ENCODE peak calls at places on chromosome 5, in ten cellular contexts. R is activated CD4-positive, alpha-beta T cell treated with anti-CD3 and anti-CD28 coated beads for 1 hour; W is stimulated activated CD4-positive, alpha-beta T cell treated with anti-CD3 and anti-CD28 coated beads, Interleukin-2, amount 100 ng/mL, for 48 hours; Q is kidney tubule cell; E is left ventricle myocardium superior; Y is NCI-H774; V is NCI-H1694; O is hepatic stellate cell; X is amniotic epithelial cell; N is astrocyte. K is an unnamed sample.

GRCh38 chr5:103607346-103607745 is 44.8 kb upstream of the NUDT12 start:
- DNase-seq in R (no peak), W (no peak), Q (no peak), E (no peak), Y (no peak), V (no peak), O (no peak), X (no peak), N (no peak), K (no peak)

GRCh38 chr5:34474573-34475021 is 181.5 kb upstream of the RAI14 start:
- DNase-seq in R (no peak), W (no peak), Q (peak), E (no peak), Y (peak), V (peak), O (peak), X (peak), N (peak), K (peak)

GRCh38 chr5:43066231-43066798 is 26.2 kb upstream of the ANXA2R start:
- DNase-seq in R (peak), W (peak), Q (peak), E (peak), Y (peak), V (peak), O (peak), X (peak), N (peak), K (peak)

GRCh38 chr5:112823656-112824055 is 37.4 kb upstream of the SRP19 start:
- DNase-seq in R (no peak), W (no peak), Q (no peak), E (no peak), Y (no peak), V (no peak), O (no peak), X (no peak), N (no peak), K (no peak)

GRCh38 chr5:63894690-63895089 is 67.6 kb downstream of the HTR1A start:
- DNase-seq in R (no peak), W (no peak), Q (no peak), E (no peak), Y (no peak), V (no peak), O (no peak), X (no peak), N (no peak), K (no peak)

GRCh38 chr5:15720515-15720914 is 220.5 kb downstream of the FBXL7 start:
- DNase-seq in R (no peak), W (no peak), Q (no peak), E (no peak), Y (no peak), V (no peak), O (no peak), X (no peak), N (no peak), K (no peak)

GRCh38 chr5:134873494-134873893 is 677 bp upstream of the TXNDC15 start:
- DNase-seq in R (no peak), W (peak), Q (no peak), E (no peak), Y (no peak), V (no peak), O (no peak), X (no peak), N (no peak), K (no peak)

GRCh38 chr5:9653811-9654210 is 23.7 kb upstream of the TAS2R1 start:
- DNase-seq in R (no peak), W (no peak), Q (peak), E (peak), Y (no peak), V (no peak), O (peak), X (peak), N (peak), K (peak)

GRCh38 chr5:168072665-168073064 is 218.8 kb upstream of the WWC1 start:
- DNase-seq in R (no peak), W (no peak), Q (no peak), E (no peak), Y (no peak), V (no peak), O (no peak), X (no peak), N (no peak), K (no peak)

GRCh38 chr5:134245101-134245604 is 19.3 kb upstream of the PPP2CA start:
- DNase-seq in R (no peak), W (no peak), Q (peak), E (peak), Y (no peak), V (no peak), O (peak), X (peak), N (peak), K (peak)